ENCODE peak calls at places on chromosomes 5 and 9, in nine cellular contexts. Q, C, P, Z, O, H, X, Y and D are unnamed samples. For H3K4me1 and H3K36me3, the result is how much of the 10 kb centered on the place peaks cover.

GRCh38 chr5:169300468-169301385 is at the start of gene SLIT3:
- DNase-seq in Q (peak), C (peak), P (peak), Z (no peak), O (no peak), H (no peak), X (no peak), Y (no peak), D (no peak)

GRCh38 chr9:94619012-94619411 is 20.3 kb downstream of the FBP1 start:
- DNase-seq in Q (no peak), C (no peak), P (no peak), Z (no peak), O (no peak), H (no peak), X (no peak), Y (no peak), D (no peak)

GRCh38 chr9:18393340-18394130 is 80.4 kb upstream of the ADAMTSL1 start:
- DNase-seq in Q (no peak), C (peak), P (peak), Z (no peak), O (no peak), H (no peak), X (no peak), Y (no peak), D (no peak)

GRCh38 chr5:92687793-92688467 is 893.1 kb downstream of the NR2F1-AS1 start:
- DNase-seq in Q (no peak), C (no peak), P (no peak), Z (no peak), O (no peak), H (no peak), X (no peak), Y (no peak), D (no peak)

GRCh38 chr5:123696948-123697347 is 185.0 kb downstream of the CSNK1G3 start:
- DNase-seq in Q (peak), C (peak), P (no peak), Z (no peak), O (no peak), H (peak), X (no peak), Y (no peak), D (no peak)

GRCh38 chr9:32742296-32742695 is 41.0 kb upstream of the TMEM215 start:
- DNase-seq in Q (no peak), C (no peak), P (no peak), Z (no peak), O (no peak), H (no peak), X (no peak), Y (no peak), D (no peak)

GRCh38 chr9:136947955-136948510 is 3.0 kb downstream of the C8G start:
- DNase-seq in Q (peak), C (no peak), P (no peak), Z (no peak), O (peak), H (no peak), X (no peak), Y (peak), D (no peak)

GRCh38 chr9:113922160-113922559 is 46.1 kb downstream of the ZNF618 start:
- DNase-seq in Q (no peak), C (no peak), P (no peak), Z (no peak), O (no peak), H (no peak), X (no peak), Y (no peak), D (no peak)

GRCh38 chr9:105146677-105147076 is 97.8 kb upstream of the SLC44A1 start:
- DNase-seq in Q (no peak), C (no peak), P (no peak), Z (no peak), O (no peak), H (no peak), X (no peak), Y (no peak), D (no peak)

GRCh38 chr5:178216088-178216534 is 11.8 kb downstream of the HNRNPAB start:
- DNase-seq in Q (no peak), C (no peak), P (no peak), Z (no peak), O (no peak), H (no peak), X (no peak), Y (peak), D (no peak)

GRCh38 chr5:129474544-129474943 is 14.4 kb downstream of the ADAMTS19 start:
- DNase-seq in Q (no peak), C (no peak), P (no peak), Z (no peak), O (no peak), H (no peak), X (no peak), Y (no peak), D (no peak)

GRCh38 chr5:122102825-122103224 is 24.8 kb upstream of the LOX start:
- DNase-seq in Q (no peak), C (no peak), P (no peak), Z (no peak), O (no peak), H (no peak), X (no peak), Y (no peak), D (no peak)

GRCh38 chr9:123589666-123590239 is 233.8 kb downstream of the CRB2 start:
- DNase-seq in Q (no peak), C (no peak), P (no peak), Z (no peak), O (no peak), H (no peak), X (no peak), Y (no peak), D (no peak)

GRCh38 chr5:120388016-120388781 is 75.9 kb upstream of the PRR16 start:
- DNase-seq in Q (no peak), C (no peak), P (no peak), Z (no peak), O (no peak), H (no peak), X (no peak), Y (no peak), D (no peak)

GRCh38 chr9:76067693-76068092 is 177.2 kb downstream of the PCSK5 start:
- DNase-seq in Q (no peak), C (no peak), P (no peak), Z (no peak), O (no peak), H (no peak), X (no peak), Y (no peak), D (no peak)

GRCh38 chr9:121902483-121903135 is 190.5 kb downstream of the TTLL11 start:
- DNase-seq in Q (no peak), C (peak), P (no peak), Z (no peak), O (no peak), H (no peak), X (no peak), Y (no peak), D (no peak)

GRCh38 chr5:146620663-146621051 is 104.7 kb upstream of the GPR151 start:
- DNase-seq in Q (no peak), C (no peak), P (no peak), Z (no peak), O (no peak), H (no peak), X (no peak), Y (no peak), D (no peak)

GRCh38 chr9:83199240-83199639 is 136.3 kb upstream of the RASEF start:
- DNase-seq in Q (peak), C (no peak), P (peak), Z (no peak), O (no peak), H (no peak), X (no peak), Y (peak), D (no peak)

GRCh38 chr9:133035669-133036068 is 4.9 kb downstream of the GTF3C5 start:
- DNase-seq in Q (no peak), C (no peak), P (no peak), Z (no peak), O (no peak), H (no peak), X (peak), Y (no peak), D (no peak)

GRCh38 chr5:115351356-115352195 is 55.1 kb upstream of the CCDC112 start:
- DNase-seq in Q (no peak), C (no peak), P (no peak), Z (no peak), O (no peak), H (no peak), X (no peak), Y (no peak), D (no peak)

GRCh38 chr5:4233671-4234070 is 638.0 kb downstream of the IRX1 start:
- DNase-seq in Q (no peak), C (no peak), P (no peak), Z (no peak), O (no peak), H (no peak), X (no peak), Y (no peak), D (no peak)

GRCh38 chr9:2267171-2267740 is 252.1 kb downstream of the SMARCA2 start:
- DNase-seq in Q (peak), C (peak), P (no peak), Z (no peak), O (no peak), H (no peak), X (no peak), Y (peak), D (no peak)

GRCh38 chr5:118923295-118924005 is 64.9 kb downstream of the DTWD2 start:
- DNase-seq in Q (no peak), C (no peak), P (no peak), Z (no peak), O (no peak), H (no peak), X (no peak), Y (no peak), D (no peak)

GRCh38 chr5:153755913-153756500 is 265.5 kb downstream of the GRIA1 start:
- DNase-seq in Q (no peak), C (no peak), P (no peak), Z (no peak), O (no peak), H (no peak), X (no peak), Y (no peak), D (no peak)

GRCh38 chr5:5522336-5522735 is 99.9 kb downstream of the ICE1 start:
- DNase-seq in Q (no peak), C (no peak), P (no peak), Z (no peak), O (no peak), H (no peak), X (no peak), Y (no peak), D (no peak)

GRCh38 chr9:92206490-92206889 is 87.0 kb downstream of the IARS1 start:
- DNase-seq in Q (no peak), C (no peak), P (no peak), Z (no peak), O (no peak), H (no peak), X (no peak), Y (peak), D (no peak)

GRCh38 chr9:22124263-22125011 is 115.3 kb upstream of the CDKN2B start:
- DNase-seq in Q (no peak), C (no peak), P (no peak), Z (no peak), O (no peak), H (no peak), X (no peak), Y (no peak), D (no peak)

GRCh38 chr9:16871358-16872151 is 1.1 kb upstream of the BNC2 start:
- DNase-seq in Q (peak), C (peak), P (peak), Z (no peak), O (peak), H (no peak), X (peak), Y (no peak), D (no peak)

GRCh38 chr5:671459-672328 is 21.5 kb downstream of the TPPP start:
- DNase-seq in Q (peak), C (peak), P (peak), Z (peak), O (peak), H (peak), X (peak), Y (peak), D (peak)

GRCh38 chr9:88653926-88654325 is 118.9 kb downstream of the NXNL2 start:
- DNase-seq in Q (no peak), C (no peak), P (no peak), Z (no peak), O (no peak), H (no peak), X (no peak), Y (no peak), D (no peak)

GRCh38 chr9:114094971-114095370 is 4.1 kb downstream of the KIF12 start:
- DNase-seq in Q (no peak), C (peak), P (no peak), Z (no peak), O (no peak), H (no peak), X (no peak), Y (no peak), D (no peak)

GRCh38 chr5:30325795-30326194 is 867.7 kb upstream of the CDH6 start:
- DNase-seq in Q (no peak), C (no peak), P (no peak), Z (no peak), O (no peak), H (no peak), X (no peak), Y (no peak), D (no peak)

GRCh38 chr5:109656829-109657228 is 32.9 kb upstream of the MAN2A1 start:
- DNase-seq in Q (peak), C (no peak), P (peak), Z (peak), O (peak), H (no peak), X (peak), Y (no peak), D (peak)

GRCh38 chr5:129904102-129904666 is at the start of gene CHSY3:
- DNase-seq in Q (peak), C (peak), P (peak), Z (no peak), O (peak), H (peak), X (peak), Y (no peak), D (peak)

GRCh38 chr9:122402403-122403268 is 31.8 kb downstream of the PTGS1 start:
- DNase-seq in Q (no peak), C (no peak), P (no peak), Z (no peak), O (no peak), H (no peak), X (no peak), Y (no peak), D (no peak)

DNA sequence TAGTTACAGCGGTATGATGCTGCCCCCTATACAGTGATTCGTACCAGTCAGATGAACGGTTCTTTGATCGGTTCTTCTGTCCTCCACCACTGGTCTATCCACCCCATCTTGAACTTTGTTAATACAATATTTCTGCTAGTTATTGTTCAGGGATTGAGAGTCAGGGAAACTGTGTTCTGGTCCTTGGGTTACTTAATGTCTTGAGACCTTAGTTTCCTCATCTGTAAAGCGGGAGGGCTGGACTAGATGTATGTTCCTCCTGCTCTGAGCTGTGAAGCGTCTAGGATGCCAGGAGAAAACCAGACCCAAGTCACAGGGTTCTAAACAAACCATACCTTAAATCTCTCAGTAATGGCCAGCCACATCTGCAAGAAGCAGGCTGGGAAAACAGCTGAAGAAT is 1.4 kb upstream of the PIP5K1B start:
- DNase-seq in Q (no peak), C (no peak), P (no peak), Z (no peak), O (no peak), H (no peak), X (no peak), Y (no peak), D (no peak)
- H3K4me3 ChIP-seq in Q (no peak), C (no peak), P (no peak), Z (no peak), O (no peak), H (no peak), X (no peak), Y (no peak), D (no peak)

GRCh38 chr5:56668996-56669395 is 146.4 kb upstream of the MAP3K1 start:
- DNase-seq in Q (no peak), C (no peak), P (no peak), Z (no peak), O (no peak), H (no peak), X (no peak), Y (peak), D (no peak)

GRCh38 chr5:56671571-56671970 is 143.8 kb upstream of the MAP3K1 start:
- DNase-seq in Q (no peak), C (no peak), P (no peak), Z (no peak), O (no peak), H (no peak), X (no peak), Y (no peak), D (no peak)

GRCh38 chr5:56667692-56668091 is 147.7 kb upstream of the MAP3K1 start:
- DNase-seq in Q (no peak), C (no peak), P (no peak), Z (no peak), O (no peak), H (no peak), X (no peak), Y (no peak), D (no peak)

GRCh38 chr5:56670916-56671315 is 144.4 kb upstream of the MAP3K1 start:
- DNase-seq in Q (no peak), C (no peak), P (no peak), Z (no peak), O (no peak), H (no peak), X (no peak), Y (no peak), D (no peak)

GRCh38 chr5:56669534-56670483 is 145.5 kb upstream of the MAP3K1 start:
- DNase-seq in Q (peak), C (no peak), P (peak), Z (peak), O (peak), H (no peak), X (peak), Y (peak), D (peak)
- H3K4me1 ChIP-seq in Q (under half), C (under half), P (under half), Z (under half), O (under half), H (under half), X (under half), Y (half or more), D (under half)

DNA sequence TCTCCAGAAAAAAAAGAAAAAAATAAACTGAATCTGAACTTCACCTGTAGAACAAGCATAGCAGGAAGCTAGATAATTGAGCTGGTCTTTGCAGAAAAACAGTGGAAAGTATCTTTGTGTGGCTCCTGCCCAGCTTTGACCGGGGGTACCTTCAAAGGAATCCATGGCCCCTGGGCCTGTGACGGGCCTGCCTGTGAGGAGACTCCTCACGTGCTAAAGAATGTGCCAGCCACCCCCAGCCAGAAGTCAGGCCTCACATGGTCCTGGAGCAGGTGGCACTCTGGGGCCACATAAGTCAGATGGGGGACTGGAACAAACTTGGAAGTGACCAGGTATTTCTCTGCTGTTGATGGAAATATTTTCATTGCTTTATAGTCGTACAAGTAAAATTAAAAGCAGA is 4.1 kb downstream of the NDUFS6 start:
- DNase-seq in Q (no peak), C (no peak), P (no peak), Z (no peak), O (no peak), H (no peak), X (no peak), Y (no peak), D (no peak)
- H3K36me3 ChIP-seq in Q (half or more), C (under half), P (under half), Z (under half), O (under half), H (half or more), X (half or more), Y (under half), D (half or more)

GRCh38 chr9:35930521-35930920 is 21.2 kb downstream of the SPAAR start:
- DNase-seq in Q (no peak), C (no peak), P (no peak), Z (no peak), O (no peak), H (no peak), X (no peak), Y (no peak), D (no peak)
- H3K4me3 ChIP-seq in Q (no peak), C (no peak), P (no peak), Z (no peak), O (no peak), H (no peak), X (no peak), Y (no peak), D (no peak)

DNA sequence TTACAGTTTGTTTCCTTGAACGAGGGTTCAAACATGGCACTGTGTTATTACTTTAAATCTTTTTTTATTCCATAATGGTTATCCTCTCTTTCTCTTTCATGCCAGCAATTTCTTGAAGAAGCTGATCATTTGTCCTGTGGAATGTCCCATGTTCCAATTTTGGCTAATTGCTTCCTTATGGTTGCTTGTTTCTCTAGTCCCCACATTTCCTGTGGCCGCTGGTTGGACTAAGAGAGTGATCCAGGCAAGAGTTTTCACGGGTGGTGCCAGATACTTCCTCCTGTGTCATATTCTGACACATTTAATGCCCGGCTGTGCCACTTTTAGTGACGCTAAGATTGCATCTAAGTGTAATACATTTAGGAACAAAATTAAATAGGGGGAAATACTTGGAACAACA is 83.8 kb upstream of the FAM169A start:
- DNase-seq in Q (no peak), C (no peak), P (no peak), Z (no peak), O (no peak), H (no peak), X (no peak), Y (no peak), D (no peak)
- H3K4me1 ChIP-seq in Q (under half), C (under half), P (under half), Z (under half), O (under half), H (under half), X (under half), Y (under half), D (under half)

DNA sequence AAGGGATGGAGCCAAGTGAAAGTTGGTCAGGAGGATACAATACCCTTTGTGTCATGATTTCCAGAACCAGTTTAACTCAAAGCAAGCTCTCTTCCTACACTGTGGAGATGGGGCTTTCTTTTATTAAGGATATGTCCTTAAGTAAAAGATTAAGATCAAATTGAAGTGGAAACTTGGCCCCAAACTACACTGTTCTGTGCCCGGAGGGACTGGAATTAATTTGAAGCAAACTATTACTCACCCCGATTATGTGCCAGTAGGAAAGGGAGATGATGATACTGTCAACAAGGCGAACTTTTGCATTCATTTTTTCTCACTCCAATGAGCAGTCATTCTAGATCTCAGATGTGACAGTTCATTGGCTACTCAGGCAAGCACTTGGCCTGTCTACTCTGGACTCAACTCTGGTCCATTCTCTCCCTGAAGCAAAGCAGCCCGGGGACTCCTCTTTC is 186.7 kb downstream of the NTRK2 start:
- DNase-seq in Q (no peak), C (peak), P (no peak), Z (no peak), O (no peak), H (no peak), X (no peak), Y (no peak), D (no peak)
- H3K36me3 ChIP-seq in Q (under half), C (under half), P (under half), Z (under half), O (under half), H (under half), X (under half), Y (under half), D (under half)

DNA sequence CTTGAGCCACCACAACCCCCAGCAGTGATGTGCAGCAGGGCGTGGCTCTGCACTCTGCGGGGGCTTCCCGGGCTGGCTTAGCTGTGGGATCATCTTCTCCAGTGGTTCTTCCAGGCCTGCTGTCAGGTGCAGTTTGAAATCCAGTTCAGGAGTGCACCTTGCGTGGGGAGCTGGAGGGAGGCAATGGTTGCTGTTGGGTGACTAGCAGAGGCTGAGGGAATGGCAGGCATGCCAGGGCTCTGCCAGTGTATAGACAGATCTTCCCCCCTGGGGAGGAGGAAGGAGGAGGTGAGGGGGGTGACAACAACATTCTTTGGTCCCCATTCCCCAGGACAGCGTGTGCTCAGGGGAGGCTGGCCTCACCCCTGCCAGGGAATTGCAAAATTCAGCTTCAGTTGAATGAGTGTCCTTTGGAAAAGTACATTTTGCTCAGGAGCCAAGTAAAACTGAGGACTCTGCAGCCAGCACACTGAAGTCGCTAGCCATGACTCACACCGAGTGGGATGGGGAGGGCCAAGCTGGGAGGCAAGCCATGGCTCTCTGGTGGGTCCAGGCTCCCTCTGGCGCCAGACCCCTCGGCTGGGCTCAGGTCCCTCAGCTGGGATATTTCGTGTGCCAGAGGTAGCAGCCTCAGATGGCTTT is 35.0 kb downstream of the ERGIC1 start:
- DNase-seq in Q (peak), C (peak), P (peak), Z (no peak), O (peak), H (peak), X (peak), Y (no peak), D (no peak)
- H3K4me3 ChIP-seq in Q (no peak), C (no peak), P (no peak), Z (no peak), O (no peak), H (no peak), X (no peak), Y (no peak), D (no peak)